ENCODE peak calls at places on chromosome 20, in seven cellular contexts. G, H, M, K, Q, J and F are unnamed samples.

GRCh38 chr20:12237772-12238171 is 320.1 kb downstream of the BTBD3 start:
- DNase-seq in K (no peak), M (no peak), J (no peak), H (no peak), Q (no peak), G (peak), F (no peak)

GRCh38 chr20:47622118-47622665 is 120.5 kb downstream of the NCOA3 start:
- DNase-seq in Q (no peak), G (no peak), M (no peak), K (no peak), H (no peak), J (no peak), F (no peak)

GRCh38 chr20:38123021-38123587 is 42.0 kb downstream of the TGM2 start:
- DNase-seq in M (no peak), J (no peak), G (no peak), Q (peak), K (no peak), H (no peak), F (no peak)

GRCh38 chr20:41308290-41308691 is 9.2 kb downstream of the ZHX3 start:
- DNase-seq in G (peak), H (no peak), Q (peak), J (no peak), M (no peak), K (no peak), F (no peak)

GRCh38 chr20:47346172-47346571 is 10.3 kb downstream of the ZMYND8 start:
- DNase-seq in K (no peak), Q (no peak), M (no peak), H (no peak), G (no peak), J (peak), F (no peak)

GRCh38 chr20:52268184-52268583 is 76.6 kb upstream of the ZFP64 start:
- DNase-seq in K (no peak), Q (peak), H (no peak), J (no peak), M (no peak), G (no peak), F (no peak)

GRCh38 chr20:46746972-46747371 is 37.5 kb downstream of the SLC2A10 start:
- DNase-seq in G (peak), M (no peak), J (no peak), K (no peak), H (no peak), Q (peak), F (no peak)

GRCh38 chr20:61673152-61673551 is 392.5 kb downstream of the TAF4 start:
- DNase-seq in K (no peak), J (no peak), Q (no peak), H (no peak), M (peak), G (no peak), F (peak)

GRCh38 chr20:52305029-52305645 is 113.6 kb upstream of the ZFP64 start:
- DNase-seq in M (no peak), G (no peak), J (no peak), H (no peak), Q (peak), K (no peak), F (no peak)

GRCh38 chr20:3380228-3381070 is 27.0 kb downstream of the DNAAF9 start:
- DNase-seq in J (no peak), H (no peak), M (no peak), G (no peak), K (no peak), Q (peak), F (no peak)

GRCh38 chr20:25283221-25283951 is 35.5 kb downstream of the PYGB start:
- DNase-seq in J (no peak), Q (no peak), K (peak), H (no peak), M (no peak), G (no peak), F (no peak)

GRCh38 chr20:48547682-48548081 is 280.1 kb downstream of the PREX1 start:
- DNase-seq in H (no peak), G (no peak), Q (no peak), K (no peak), J (no peak), M (no peak), F (no peak)